ENCODE peak calls at places on chromosomes 7 and 10, in ten cellular contexts. T is upper lobe of right lung; V is stimulated activated naive CD8-positive, alpha-beta T cell treated with anti-CD3 and anti-CD28 coated beads, Interleukin-15, amount 100 ng/mL, for 72 hours; Q is esophagus mucosa; A is HCT116; B is naive thymus-derived CD8-positive, alpha-beta T cell; S is activated naive CD4-positive, alpha-beta T cell treated with anti-CD3 and anti-CD28 coated beads, Interleukin-2, amount 50 U/mL, for 72 hours; W is heart right ventricle; U is activated naive CD8-positive, alpha-beta T cell treated with anti-CD3 and anti-CD28 coated beads, Interleukin-2, amount 50 U/mL, for 24 hours; G is left ventricle myocardium superior. H is an unnamed sample.

GRCh38 chr10:63657812-63658211 is 136.6 kb downstream of the REEP3 start:
- ATAC-seq in T (no peak), V (no peak), Q (no peak), A (no peak), B (no peak), S (no peak), W (no peak), U (no peak), G (no peak), H (no peak)

GRCh38 chr7:115477193-115477651 is 553.3 kb downstream of the TFEC start:
- ATAC-seq in T (peak; percentile 67), V (peak; percentile 67), Q (no peak), A (no peak), B (no peak), S (no peak), W (peak; percentile 73), U (no peak), G (peak; percentile 52), H (no peak)

GRCh38 chr7:106039486-106040060 is 72.5 kb downstream of the SYPL1 start:
- ATAC-seq in T (no peak), V (no peak), Q (no peak), A (no peak), B (no peak), S (no peak), W (no peak), U (no peak), G (no peak), H (no peak)

GRCh38 chr7:64277630-64278029 is 36.1 kb upstream of the ZNF736 start:
- ATAC-seq in T (no peak), V (no peak), Q (no peak), A (no peak), B (no peak), S (no peak), W (no peak), U (no peak), G (no peak), H (no peak)

GRCh38 chr7:110804501-110804900 is 286.4 kb upstream of the LRRN3 start:
- ATAC-seq in T (no peak), V (no peak), Q (no peak), A (no peak), B (no peak), S (no peak), W (no peak), U (no peak), G (no peak), H (no peak)

GRCh38 chr7:99029481-99030144 is 114.3 kb downstream of the SMURF1 start:
- ATAC-seq in T (no peak), V (no peak), Q (no peak), A (no peak), B (no peak), S (no peak), W (no peak), U (no peak), G (no peak), H (no peak)

GRCh38 chr10:65891073-65891981 is 1034.5 kb upstream of the LRRTM3 start:
- ATAC-seq in T (peak; percentile 25), V (no peak), Q (no peak), A (no peak), B (no peak), S (no peak), W (no peak), U (no peak), G (no peak), H (no peak)

GRCh38 chr7:101412976-101413375 is 50.3 kb downstream of the COL26A1 start:
- ATAC-seq in T (no peak), V (no peak), Q (no peak), A (no peak), B (no peak), S (no peak), W (no peak), U (no peak), G (no peak), H (no peak)

GRCh38 chr10:50219646-50220045 is 31.7 kb downstream of the ASAH2 start:
- ATAC-seq in T (no peak), V (no peak), Q (no peak), A (no peak), B (no peak), S (no peak), W (no peak), U (no peak), G (no peak), H (no peak)

GRCh38 chr10:28387141-28387540 is 84.3 kb upstream of the MPP7 start:
- ATAC-seq in T (peak; percentile 22), V (no peak), Q (peak; percentile 93), A (no peak), B (no peak), S (no peak), W (no peak), U (no peak), G (no peak), H (no peak)

GRCh38 chr7:122046402-122046801 is 97.6 kb downstream of the AASS start:
- ATAC-seq in T (no peak), V (no peak), Q (no peak), A (no peak), B (no peak), S (no peak), W (no peak), U (no peak), G (no peak), H (no peak)

GRCh38 chr10:89389254-89389653 is 3.2 kb upstream of the IFIT1 start:
- ATAC-seq in T (no peak), V (no peak), Q (no peak), A (peak; percentile 38), B (no peak), S (no peak), W (no peak), U (no peak), G (no peak), H (no peak)

H was measured in activated CD4-positive, CD25-positive, alpha-beta regulatory T cell treated with anti-CD3 and anti-CD28 coated beads, Interleukin-2, amount 50 U/mL, for 24 hours.